ENCODE peak calls at places on chromosomes 16 and 17, in ten cellular contexts. M, C, P, X, B, Q, Y, I, J and D are unnamed samples.

GRCh38 chr16:11989238-11990160 is 13.0 kb downstream of the SNX29 start:
- DNase-seq in B (no peak), Q (no peak), X (peak; percentile 33), J (no peak), P (no peak), I (peak; percentile 22), Y (no peak), M (no peak), C (no peak), D (no peak)

GRCh38 chr17:80892900-80893603 is 98.6 kb upstream of the CHMP6 start:
- DNase-seq in I (peak; percentile 51), J (no peak), B (no peak), C (no peak), Y (peak; percentile 70), X (no peak), M (peak; percentile 81), P (peak; percentile 76), Q (no peak), D (no peak)

GRCh38 chr16:50842013-50842505 is 100.2 kb downstream of the CYLD start:
- DNase-seq in Q (no peak), I (no peak), B (no peak), J (no peak), Y (no peak), C (no peak), M (no peak), P (no peak), X (no peak), D (no peak)

GRCh38 chr16:84312783-84313382 is 18.2 kb downstream of the WFDC1 start:
- DNase-seq in X (peak; percentile 66), B (no peak), Y (no peak), Q (no peak), I (no peak), J (no peak), M (no peak), P (no peak), C (no peak), D (peak; percentile 84)

GRCh38 chr17:57945999-57946797 is 9.0 kb downstream of the CUEDC1 start:
- DNase-seq in Q (no peak), J (no peak), X (no peak), B (no peak), M (no peak), I (peak; percentile 11), Y (no peak), P (peak; percentile 42), C (no peak), D (no peak)

GRCh38 chr16:53925011-53925410 is 221.1 kb downstream of the FTO start:
- DNase-seq in M (no peak), X (no peak), C (no peak), B (peak; percentile 74), Q (no peak), I (peak; percentile 18), P (no peak), J (no peak), Y (no peak), D (no peak)

GRCh38 chr17:17098426-17099035 is 56.3 kb downstream of the MPRIP start:
- DNase-seq in B (no peak), M (no peak), Q (peak; percentile 29), Y (no peak), P (peak; percentile 77), C (no peak), X (no peak), I (peak; percentile 81), J (no peak), D (no peak)

GRCh38 chr17:72717676-72718075 is 374.8 kb downstream of the SLC39A11 start:
- DNase-seq in Y (no peak), P (no peak), M (no peak), C (no peak), I (no peak), J (no peak), B (no peak), Q (no peak), X (no peak), D (no peak)

GRCh38 chr17:41511130-41511529 is 5.7 kb upstream of the KRT13 start:
- DNase-seq in C (no peak), Y (no peak), B (no peak), X (peak; percentile 36), M (no peak), I (no peak), P (no peak), J (no peak), Q (no peak), D (peak; percentile 92)

GRCh38 chr16:67470314-67470713 is 10.6 kb downstream of the ATP6V0D1 start:
- DNase-seq in Y (no peak), P (no peak), B (no peak), I (no peak), J (no peak), Q (peak; percentile 52), C (no peak), M (no peak), X (no peak), D (no peak)

GRCh38 chr17:36641877-36642845 is 40.8 kb downstream of the MRM1 start:
- DNase-seq in P (no peak), J (no peak), X (peak; percentile 70), C (no peak), M (no peak), I (no peak), Q (no peak), Y (no peak), B (no peak), D (peak; percentile 18)

GRCh38 chr16:59909262-59909661 is 1175.1 kb upstream of the GOT2 start:
- DNase-seq in M (no peak), X (no peak), B (no peak), I (no peak), Q (no peak), Y (peak; percentile 7), J (no peak), P (no peak), C (no peak), D (no peak)

GRCh38 chr17:13329421-13329820 is 272.3 kb downstream of the HS3ST3A1 start:
- DNase-seq in B (no peak), J (no peak), X (no peak), Q (no peak), Y (no peak), P (no peak), I (no peak), M (no peak), C (no peak), D (no peak)
- H3K4me3 ChIP-seq in B (no peak overlapping the region), J (no peak overlapping the region), X (no peak overlapping the region), Q (no peak overlapping the region), Y (no peak overlapping the region), P (no peak overlapping the region), I (no peak overlapping the region), M (no peak overlapping the region), C (no peak overlapping the region), D (no peak overlapping the region)

DNA sequence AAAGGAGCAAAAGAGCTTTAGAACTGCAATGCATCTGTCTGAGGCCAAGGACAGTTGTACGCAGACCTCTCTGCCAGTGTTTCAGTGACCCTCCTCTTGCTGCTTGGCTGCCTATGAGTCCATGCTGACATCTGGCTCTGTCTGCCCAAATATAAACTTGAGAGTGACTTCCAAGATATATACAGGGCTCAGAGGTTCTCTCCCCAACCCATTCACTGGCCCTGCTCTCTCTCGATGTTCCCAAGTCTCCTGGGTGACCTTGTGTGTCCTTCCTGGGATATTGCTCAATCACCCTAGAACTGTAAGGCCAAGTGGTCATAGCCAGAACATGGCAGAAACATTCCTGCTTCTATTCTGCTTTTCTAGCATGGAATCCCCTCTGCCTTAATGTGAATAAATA is 716.3 kb downstream of the WWOX start:
- DNase-seq in M (no peak), J (no peak), Q (peak; percentile 6), C (no peak), B (no peak), X (no peak), Y (no peak), P (no peak), I (no peak), D (no peak)
- H3K36me3 ChIP-seq in M (no peaks in the 10 kb centered on the region), J (no peaks in the 10 kb centered on the region), Q (no peaks in the 10 kb centered on the region), C (no peaks in the 10 kb centered on the region), B (no peaks in the 10 kb centered on the region), X (no peaks in the 10 kb centered on the region), Y (no peaks in the 10 kb centered on the region), P (no peaks in the 10 kb centered on the region), I (no peaks in the 10 kb centered on the region), D (no peaks in the 10 kb centered on the region)

GRCh38 chr16:27806986-27807385 is 256.5 kb downstream of the GSG1L start:
- DNase-seq in X (no peak), B (no peak), Q (no peak), I (no peak), M (no peak), Y (no peak), C (no peak), J (no peak), P (no peak), D (no peak)

GRCh38 chr16:27816561-27816960 is 247.0 kb downstream of the GSG1L start:
- DNase-seq in I (no peak), C (no peak), J (no peak), B (no peak), X (no peak), Q (no peak), P (no peak), Y (no peak), M (no peak), D (no peak)

GRCh38 chr16:27817038-27817437 is 246.5 kb downstream of the GSG1L start:
- DNase-seq in J (no peak), M (no peak), Y (no peak), B (no peak), C (no peak), Q (no peak), X (no peak), P (no peak), I (no peak), D (no peak)

GRCh38 chr16:27813591-27813990 is 249.9 kb downstream of the GSG1L start:
- DNase-seq in Y (no peak), M (no peak), B (no peak), J (no peak), C (no peak), X (no peak), I (no peak), Q (no peak), P (no peak), D (no peak)

DNA sequence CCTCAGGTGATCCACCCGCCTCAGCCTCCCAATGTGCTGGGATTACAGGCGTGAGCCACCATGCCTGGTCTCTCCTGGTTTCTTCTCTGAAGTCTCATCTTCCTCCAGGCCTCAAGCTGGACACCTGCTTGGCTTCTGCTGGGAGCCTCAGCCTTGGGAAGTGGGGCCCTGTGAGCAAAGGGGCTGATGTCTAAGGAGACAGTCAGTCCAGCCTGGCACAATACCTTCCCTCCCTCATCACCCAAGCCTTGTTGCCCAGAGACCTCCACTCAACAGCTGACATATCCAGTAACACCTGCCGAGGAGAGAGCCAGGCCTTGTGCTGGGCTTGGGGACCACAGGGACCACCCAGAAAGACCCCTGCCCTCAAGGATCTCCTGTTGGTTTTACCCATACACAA is 251.6 kb downstream of the GSG1L start:
- DNase-seq in B (no peak), Q (no peak), Y (no peak), M (no peak), X (no peak), J (no peak), C (no peak), I (no peak), P (no peak), D (no peak)
- H3K27me3 ChIP-seq in B (no peaks in the 10 kb centered on the region), Q (no peaks in the 10 kb centered on the region), Y (no peaks in the 10 kb centered on the region), M (no peaks in the 10 kb centered on the region), X (no peaks in the 10 kb centered on the region), J (no peaks in the 10 kb centered on the region), C (no peaks in the 10 kb centered on the region), I (peaks cover 6% of the 10 kb centered on the region), P (no peaks in the 10 kb centered on the region), D (no peaks in the 10 kb centered on the region)

DNA sequence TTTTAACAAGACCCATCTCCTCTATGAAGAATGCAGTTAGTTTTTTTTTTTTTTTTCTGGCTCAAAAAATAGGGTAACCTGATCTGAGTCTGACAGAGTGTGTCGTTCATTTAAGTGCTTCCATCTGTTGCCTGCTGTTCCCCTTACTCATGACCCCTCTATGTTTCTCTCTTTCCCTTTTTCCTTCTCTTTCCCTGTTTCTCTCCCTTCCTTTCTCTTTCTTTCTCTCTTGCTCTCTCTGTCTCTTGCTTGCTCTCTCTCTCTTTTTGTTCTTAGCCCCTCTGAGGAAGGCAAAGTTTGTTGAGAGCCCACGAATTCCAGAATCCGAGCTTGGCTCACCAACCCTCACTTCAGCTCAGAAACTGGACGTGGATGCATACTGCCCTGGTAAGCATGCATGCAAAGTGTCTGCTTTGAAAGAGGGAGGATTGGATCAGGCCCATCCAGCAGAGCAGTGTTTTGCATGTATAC is 185.0 kb downstream of the TANC2 start:
- DNase-seq in B (no peak), Q (no peak), Y (no peak), C (no peak), X (peak; percentile 38), J (no peak), P (peak; percentile 77), M (no peak), I (peak; percentile 17), D (no peak)
- H3K4me3 ChIP-seq in B (no peak overlapping the region), Q (no peak overlapping the region), Y (no peak overlapping the region), C (no peak overlapping the region), X (peak overlapping the region; percentile 23), J (no peak overlapping the region), P (peak overlapping the region; percentile 55), M (no peak overlapping the region), I (no peak overlapping the region), D (no peak overlapping the region)